ENCODE peak calls at places on chromosome 1, in ten cellular contexts. J, M, I, O, L, V, P, A, W and Z are unnamed samples.

GRCh38 chr1:231200417-231201031 is 38.7 kb downstream of the TRIM67 start:
- DNase-seq in I (no peak), J (no peak), W (no peak), V (no peak), M (no peak), L (no peak), O (no peak), A (no peak), P (no peak), Z (no peak)

GRCh38 chr1:10519016-10519417 is 44.3 kb downstream of the PEX14 start:
- DNase-seq in A (peak), M (no peak), W (no peak), J (peak), I (no peak), L (no peak), P (no peak), V (no peak), O (no peak), Z (peak)

GRCh38 chr1:56133517-56134472 is 445.6 kb downstream of the PLPP3 start:
- DNase-seq in J (no peak), L (no peak), A (no peak), W (no peak), M (no peak), V (no peak), O (no peak), P (no peak), I (no peak), Z (no peak)

GRCh38 chr1:64172458-64172983 is 30.9 kb upstream of the UBE2U start:
- DNase-seq in P (no peak), V (no peak), L (no peak), O (no peak), W (no peak), A (peak), J (peak), M (no peak), I (no peak), Z (no peak)

GRCh38 chr1:155978325-155978972 is at the start of gene ARHGEF2:
- DNase-seq in L (peak), P (peak), O (peak), M (peak), A (peak), W (no peak), I (peak), V (peak), J (peak), Z (peak)

GRCh38 chr1:113094506-113094905 is 21.5 kb downstream of the LRIG2 start:
- DNase-seq in L (no peak), O (no peak), P (no peak), I (no peak), V (no peak), J (no peak), M (no peak), A (no peak), W (no peak), Z (no peak)

GRCh38 chr1:117093091-117093534 is 28.4 kb downstream of the TRIM45 start:
- DNase-seq in V (no peak), A (no peak), I (no peak), W (no peak), L (no peak), O (peak), M (peak), J (no peak), P (peak), Z (no peak)

GRCh38 chr1:226309398-226310122 is 596 bp upstream of the LIN9 start:
- DNase-seq in V (no peak), M (peak), O (no peak), P (no peak), J (no peak), W (no peak), A (peak), I (no peak), L (no peak), Z (no peak)

GRCh38 chr1:88333301-88333700 is 350.8 kb upstream of the PKN2 start:
- DNase-seq in L (no peak), J (no peak), V (no peak), P (no peak), M (no peak), O (no peak), I (no peak), W (no peak), A (no peak), Z (no peak)

GRCh38 chr1:38941527-38942019 is at the start of gene RHBDL2:
- DNase-seq in L (no peak), J (no peak), P (peak), I (no peak), V (no peak), A (no peak), W (peak), O (no peak), M (no peak), Z (peak)

GRCh38 chr1:8874230-8875201 is 4.0 kb downstream of the ENO1 start:
- DNase-seq in O (no peak), V (no peak), M (no peak), J (no peak), A (no peak), L (no peak), P (no peak), I (no peak), W (no peak), Z (no peak)

GRCh38 chr1:176058686-176059085 is 148.4 kb downstream of the COP1 start:
- DNase-seq in P (no peak), O (no peak), A (no peak), V (no peak), W (no peak), M (no peak), I (no peak), J (no peak), L (no peak), Z (no peak)

GRCh38 chr1:236779312-236779711 is 15.8 kb upstream of the MTR start:
- DNase-seq in V (no peak), J (no peak), A (no peak), P (no peak), M (no peak), I (no peak), L (no peak), W (no peak), O (no peak), Z (no peak)

GRCh38 chr1:38500352-38500751 is 359.2 kb downstream of the RRAGC start:
- DNase-seq in J (no peak), W (no peak), L (no peak), M (no peak), A (no peak), O (no peak), P (no peak), I (no peak), V (no peak), Z (no peak)

GRCh38 chr1:178189814-178190213 is 95.9 kb downstream of the RASAL2 start:
- DNase-seq in J (no peak), M (peak), P (no peak), L (no peak), W (no peak), O (no peak), V (no peak), I (peak), A (peak), Z (no peak)

GRCh38 chr1:152968248-152968647 is 2.2 kb upstream of the SPRR4 start:
- DNase-seq in V (no peak), P (no peak), L (no peak), O (no peak), W (no peak), J (no peak), M (no peak), A (no peak), I (no peak), Z (no peak)

GRCh38 chr1:2347907-2348306 is 43.4 kb downstream of the MORN1 start:
- DNase-seq in O (no peak), L (no peak), J (no peak), I (no peak), M (no peak), P (no peak), V (no peak), A (no peak), W (no peak), Z (no peak)

GRCh38 chr1:183567584-183567983 is 22.7 kb downstream of the NCF2 start:
- DNase-seq in J (no peak), P (peak), A (no peak), O (no peak), W (no peak), I (no peak), V (no peak), M (peak), L (no peak), Z (no peak)

GRCh38 chr1:204894606-204895005 is 23.9 kb downstream of the NFASC start:
- DNase-seq in I (no peak), V (no peak), O (no peak), J (no peak), L (no peak), M (no peak), A (no peak), W (no peak), P (no peak), Z (no peak)

GRCh38 chr1:99559166-99559565 is 86.7 kb upstream of the PALMD start:
- DNase-seq in A (no peak), M (no peak), J (no peak), L (no peak), I (no peak), W (no peak), O (no peak), V (no peak), P (no peak), Z (no peak)

GRCh38 chr1:231162300-231162969 is 577 bp downstream of the TRIM67 start:
- DNase-seq in P (no peak), O (peak), L (no peak), V (peak), M (peak), A (peak), J (peak), I (peak), W (no peak), Z (peak)

GRCh38 chr1:183247931-183248330 is 61.9 kb downstream of the LAMC2 start:
- DNase-seq in W (no peak), L (no peak), P (no peak), I (no peak), O (no peak), A (no peak), V (no peak), M (no peak), J (no peak), Z (no peak)

GRCh38 chr1:185044981-185045792 is at the start of gene RNF2:
- DNase-seq in J (peak), M (peak), A (peak), P (peak), I (peak), V (peak), W (no peak), L (peak), O (peak), Z (peak)

GRCh38 chr1:223175032-223175431 is 32.0 kb upstream of the TLR5 start:
- DNase-seq in P (no peak), J (peak), O (no peak), I (peak), L (no peak), A (no peak), M (peak), V (no peak), W (no peak), Z (no peak)

GRCh38 chr1:197911172-197911856 is 5.9 kb upstream of the LHX9 start:
- DNase-seq in L (no peak), V (no peak), I (no peak), A (peak), J (no peak), O (peak), M (no peak), W (no peak), P (peak), Z (no peak)

GRCh38 chr1:36411674-36412648 is 14.3 kb upstream of the LSM10 start:
- DNase-seq in J (peak), P (no peak), V (no peak), O (peak), I (no peak), A (peak), W (no peak), M (no peak), L (no peak), Z (no peak)

GRCh38 chr1:228150458-228151169 is 884 bp downstream of the GJC2 start:
- DNase-seq in W (no peak), I (no peak), P (peak), A (no peak), J (no peak), O (no peak), V (peak), M (no peak), L (no peak), Z (no peak)

GRCh38 chr1:191206808-191207207 is 729.1 kb upstream of the BRINP3 start:
- DNase-seq in M (no peak), I (no peak), J (no peak), V (no peak), O (peak), P (no peak), L (no peak), W (no peak), A (peak), Z (no peak)

GRCh38 chr1:48470506-48470905 is 1.5 kb downstream of the SPATA6 start:
- DNase-seq in I (peak), M (no peak), L (no peak), P (peak), V (no peak), J (peak), O (no peak), A (no peak), W (no peak), Z (no peak)